ENCODE peak calls at places on chromosomes 11 and 22, in five cellular contexts. N is dorsolateral prefrontal cortex, J is GM12865, D is fibroblast of pulmonary artery, L is heart right ventricle. I is an unnamed sample.

GRCh38 chr11:27716850-27717249 is 16.6 kb upstream of the BDNF start:
- DNase-seq in J (no peak), D (peak), N (no peak), L (no peak), I (peak)

GRCh38 chr11:105181100-105181499 is 41.5 kb upstream of the CARD18 start:
- DNase-seq in N (no peak), J (no peak), D (peak), L (no peak), I (peak)

GRCh38 chr11:45041556-45041955 is 90.9 kb upstream of the TP53I11 start:
- DNase-seq in J (no peak), D (no peak), N (no peak), L (no peak), I (no peak)

GRCh38 chr22:19062139-19062789 is 59.9 kb downstream of the DGCR2 start:
- DNase-seq in J (no peak), D (no peak), L (no peak), N (no peak), I (no peak)

GRCh38 chr11:132780051-132780450 is 752.2 kb downstream of the OPCML start:
- DNase-seq in N (no peak), J (no peak), L (no peak), D (no peak), I (no peak)

GRCh38 chr11:68670208-68670992 is 13.9 kb upstream of the GAL start:
- DNase-seq in L (no peak), D (no peak), J (no peak), N (no peak), I (no peak)

GRCh38 chr11:59197990-59198389 is 14.7 kb downstream of the MPEG1 start:
- DNase-seq in D (peak), N (peak), J (no peak), L (peak), I (peak)

GRCh38 chr22:38481162-38481870 is 13.4 kb downstream of the KDELR3 start:
- DNase-seq in D (no peak), J (no peak), L (no peak), N (no peak), I (no peak)

GRCh38 chr11:62732830-62733229 is 4.5 kb downstream of the TTC9C start:
- DNase-seq in L (no peak), J (peak), N (no peak), D (peak), I (peak)

DNA sequence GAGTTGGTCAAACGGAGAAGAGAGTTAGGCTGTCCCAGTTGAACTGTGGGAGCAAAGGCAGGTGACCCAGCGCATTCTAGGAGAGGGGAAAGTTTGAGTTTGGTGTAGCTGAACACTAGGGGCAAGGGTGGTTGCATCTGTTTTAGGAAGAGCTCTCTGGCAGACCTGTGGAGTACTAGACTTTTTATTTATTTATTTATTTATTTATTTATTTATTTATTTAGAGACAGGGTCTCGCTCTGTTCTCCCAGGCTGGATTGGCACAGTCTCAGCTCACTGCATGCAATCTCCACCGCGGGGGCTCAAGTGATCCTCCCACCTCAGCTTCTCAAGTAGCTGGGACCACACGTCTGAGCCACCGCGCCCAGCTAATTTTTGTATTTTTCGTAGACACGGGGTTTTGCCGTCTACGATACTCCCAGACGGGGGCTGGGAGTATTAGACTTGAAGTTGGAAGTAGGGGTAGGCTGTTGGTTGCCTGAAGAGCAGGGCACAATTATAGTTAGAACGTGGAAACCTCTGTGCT is 947 bp upstream of the ACER3 start:
- DNase-seq in L (no peak), D (no peak), N (no peak), J (no peak), I (no peak)
- H3K4me3 ChIP-seq in L (no peak), D (no peak), N (peak), J (no peak), I (no peak)

GRCh38 chr22:46835693-46836092 is 73.2 kb downstream of the TBC1D22A start:
- DNase-seq in D (no peak), N (no peak), L (no peak), J (no peak), I (no peak)
- TF ChIP-seq CTCF in D (no peak), N (no peak), L (no peak), J (no peak), I (no peak)

GRCh38 chr22:28444659-28445058 is 235.0 kb downstream of the TTC28 start:
- DNase-seq in J (no peak), L (no peak), D (no peak), N (no peak), I (peak)
- H3K4me3 ChIP-seq in J (no peak), L (no peak), D (no peak), N (no peak), I (no peak)

DNA sequence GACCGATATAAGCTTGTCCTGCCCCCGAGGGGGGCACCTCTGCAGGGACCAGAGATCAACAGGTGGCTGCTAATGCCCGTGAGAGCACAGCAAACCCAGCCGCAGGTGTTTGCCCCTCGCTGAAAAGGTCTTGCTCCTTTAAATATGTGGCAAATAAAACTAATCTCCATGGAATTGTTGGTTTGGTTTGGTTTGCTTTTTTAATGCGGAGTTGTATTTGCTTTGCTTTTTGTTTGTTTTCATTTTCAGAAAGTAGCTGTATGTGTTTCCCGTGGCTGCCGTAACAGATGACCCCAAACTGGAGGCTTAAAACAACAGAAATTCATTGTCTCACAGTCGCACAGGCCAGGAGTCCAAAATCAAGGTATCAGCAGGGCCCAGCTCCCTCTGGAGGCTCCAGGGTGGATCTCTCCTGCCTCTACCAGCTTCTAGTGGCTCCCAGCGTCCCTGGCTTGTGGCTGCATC is 93.0 kb downstream of the CELSR1 start:
- DNase-seq in L (no peak), D (no peak), J (no peak), N (no peak), I (no peak)
- TF ChIP-seq CTCF in L (no peak), D (no peak), J (no peak), N (no peak), I (peak)

DNA sequence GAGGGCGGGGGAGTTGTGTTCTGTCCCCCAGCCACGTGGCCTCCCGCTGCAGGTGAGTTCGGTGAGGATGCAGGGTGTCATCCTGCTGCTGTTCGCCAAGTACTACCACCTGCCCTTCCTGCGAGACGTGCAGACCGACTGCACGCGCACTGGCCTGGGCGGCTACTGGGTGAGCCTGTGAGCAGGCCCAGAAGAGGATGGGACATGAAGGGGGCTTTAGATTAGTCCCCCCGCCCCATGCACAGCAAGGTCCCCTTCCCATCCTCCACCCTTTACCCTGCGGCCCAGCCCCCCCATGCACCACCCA is 4.1 kb downstream of the INPP5J start:
- DNase-seq in N (no peak), J (no peak), D (no peak), L (no peak), I (no peak)
- H3K4me3 ChIP-seq in N (no peak), J (no peak), D (no peak), L (no peak), I (no peak)

I was measured in AG10803.